ENCODE peak calls at places on chromosome 14, in six cellular contexts. F is tibial nerve, V is cardiac fibroblast, W is MCF 10A, J is spleen, I is ovary. C is an unnamed sample.

GRCh38 chr14:92495041-92495440 is 18.5 kb upstream of the RIN3 start:
- DNase-seq in F (no peak), W (peak), I (no peak), J (peak), V (peak), C (no peak)

GRCh38 chr14:72613196-72613974 is 280.5 kb downstream of the DPF3 start:
- DNase-seq in F (peak), J (peak), I (peak), V (peak), W (peak), C (peak)

GRCh38 chr14:37973031-37973908 is 234.4 kb upstream of the SSTR1 start:
- DNase-seq in I (no peak), F (no peak), V (no peak), J (no peak), W (no peak), C (no peak)

GRCh38 chr14:69056389-69056788 is 77.3 kb upstream of the ACTN1 start:
- DNase-seq in F (no peak), J (no peak), V (no peak), W (no peak), I (no peak), C (no peak)

GRCh38 chr14:102330806-102331205 is 11.3 kb downstream of the ZNF839 start:
- DNase-seq in F (no peak), J (no peak), W (no peak), V (no peak), I (no peak), C (no peak)

GRCh38 chr14:76260749-76261148 is 109.0 kb downstream of the GPATCH2L start:
- DNase-seq in V (no peak), J (no peak), I (no peak), W (no peak), F (no peak), C (no peak)

GRCh38 chr14:82655770-82656169 is 1122.1 kb upstream of the SEL1L start:
- DNase-seq in W (no peak), V (no peak), I (no peak), J (no peak), F (no peak), C (no peak)

GRCh38 chr14:34926552-34926951 is 51.4 kb upstream of the BAZ1A start:
- DNase-seq in W (no peak), I (no peak), F (no peak), J (no peak), V (peak), C (no peak)

GRCh38 chr14:24165785-24166184 is 4.7 kb downstream of the IRF9 start:
- DNase-seq in J (no peak), W (no peak), F (no peak), I (no peak), V (no peak), C (no peak)

GRCh38 chr14:75636100-75636692 is 24.5 kb downstream of the ERG28 start:
- DNase-seq in W (no peak), F (no peak), I (no peak), J (no peak), V (peak), C (no peak)

GRCh38 chr14:60648169-60648933 is 926 bp downstream of the SIX1 start:
- DNase-seq in F (no peak), W (no peak), J (no peak), I (no peak), V (no peak), C (no peak)

GRCh38 chr14:92914087-92914656 is 8.8 kb upstream of the CHGA start:
- DNase-seq in W (peak), V (peak), F (no peak), J (no peak), I (peak), C (peak)

GRCh38 chr14:73744874-73745529 is 30.8 kb upstream of the PNMA1 start:
- DNase-seq in F (no peak), J (peak), I (no peak), W (peak), V (no peak), C (no peak)

GRCh38 chr14:86055512-86055911 is 525.6 kb downstream of the FLRT2 start:
- DNase-seq in W (peak), J (no peak), V (peak), F (no peak), I (no peak), C (no peak)

GRCh38 chr14:99320105-99320572 is 48.1 kb upstream of the BCL11B start:
- DNase-seq in I (no peak), F (no peak), V (peak), W (peak), J (peak), C (no peak)

GRCh38 chr14:22283000-22283399 is 306.0 kb downstream of the DAD1 start:
- DNase-seq in I (no peak), W (no peak), F (no peak), J (no peak), V (no peak), C (no peak)

GRCh38 chr14:68857671-68858070 is 64.8 kb upstream of the ZFP36L1 start:
- DNase-seq in J (no peak), I (no peak), F (no peak), V (no peak), W (no peak), C (no peak)

GRCh38 chr14:51807355-51807754 is 53.1 kb upstream of the GNG2 start:
- DNase-seq in J (no peak), V (no peak), I (no peak), F (no peak), W (no peak), C (no peak)

GRCh38 chr14:38716871-38717270 is 386.2 kb downstream of the SEC23A start:
- DNase-seq in V (no peak), J (no peak), I (no peak), W (no peak), F (no peak), C (no peak)

GRCh38 chr14:84403585-84403984 is 1126.4 kb upstream of the FLRT2 start:
- DNase-seq in I (no peak), J (no peak), V (no peak), W (no peak), F (no peak), C (no peak)

GRCh38 chr14:95182379-95182778 is 25.1 kb upstream of the DICER1 start:
- DNase-seq in V (no peak), I (no peak), F (no peak), W (no peak), J (no peak), C (no peak)

GRCh38 chr14:102499401-102500189 is 10.0 kb downstream of the ANKRD9 start:
- DNase-seq in V (no peak), J (no peak), W (no peak), I (no peak), F (no peak), C (no peak)

GRCh38 chr14:105413542-105413886 is 6.1 kb upstream of the MTA1 start:
- DNase-seq in I (no peak), F (no peak), W (no peak), V (no peak), J (no peak), C (no peak)

GRCh38 chr14:39673141-39674133 is 241.2 kb upstream of the FBXO33 start:
- DNase-seq in J (no peak), F (no peak), I (no peak), V (no peak), W (peak), C (no peak)

GRCh38 chr14:67815573-67816235 is 686 bp downstream of the ZFYVE26 start:
- DNase-seq in J (no peak), I (no peak), V (peak), F (no peak), W (peak), C (no peak)

GRCh38 chr14:72788972-72789728 is 104.8 kb downstream of the DPF3 start:
- DNase-seq in F (no peak), J (no peak), W (no peak), V (no peak), I (no peak), C (no peak)

GRCh38 chr14:35366048-35366428 is 38.5 kb downstream of the NFKBIA start:
- DNase-seq in I (no peak), V (no peak), W (no peak), J (peak), F (no peak), C (no peak)

GRCh38 chr14:104228716-104229620 is 90.6 kb downstream of the KIF26A start:
- DNase-seq in I (no peak), V (no peak), F (no peak), J (peak), W (no peak), C (no peak)

GRCh38 chr14:104382361-104383087 is 197.0 kb upstream of the C14orf180 start:
- DNase-seq in I (peak), F (no peak), V (no peak), J (peak), W (no peak), C (no peak)

GRCh38 chr14:93042968-93043940 is 72.5 kb downstream of the ITPK1 start:
- DNase-seq in I (no peak), F (no peak), J (no peak), V (peak), W (peak), C (no peak)

GRCh38 chr14:60656755-60657608 is 7.7 kb upstream of the SIX1 start:
- DNase-seq in F (no peak), J (peak), V (peak), W (peak), I (peak), C (peak)

GRCh38 chr14:102699416-102700110 is 77.7 kb upstream of the TRAF3 start:
- DNase-seq in V (peak), W (no peak), J (no peak), F (no peak), I (no peak), C (no peak)

GRCh38 chr14:96086574-96087077 is 47.5 kb downstream of the C14orf132 start:
- DNase-seq in V (no peak), F (no peak), I (no peak), W (peak), J (peak), C (no peak)

GRCh38 chr14:54979039-54979438 is 47.9 kb downstream of the WDHD1 start:
- DNase-seq in V (no peak), J (no peak), I (no peak), F (no peak), W (no peak), C (no peak)

GRCh38 chr14:54976316-54976715 is 50.6 kb downstream of the WDHD1 start:
- DNase-seq in J (no peak), W (peak), F (no peak), V (peak), I (no peak), C (no peak)

GRCh38 chr14:54985156-54985555 is 41.7 kb downstream of the WDHD1 start:
- DNase-seq in F (no peak), W (no peak), V (no peak), I (no peak), J (no peak), C (no peak)

GRCh38 chr14:54975856-54976255 is 51.0 kb downstream of the WDHD1 start:
- DNase-seq in J (no peak), V (peak), W (no peak), F (no peak), I (no peak), C (no peak)

DNA sequence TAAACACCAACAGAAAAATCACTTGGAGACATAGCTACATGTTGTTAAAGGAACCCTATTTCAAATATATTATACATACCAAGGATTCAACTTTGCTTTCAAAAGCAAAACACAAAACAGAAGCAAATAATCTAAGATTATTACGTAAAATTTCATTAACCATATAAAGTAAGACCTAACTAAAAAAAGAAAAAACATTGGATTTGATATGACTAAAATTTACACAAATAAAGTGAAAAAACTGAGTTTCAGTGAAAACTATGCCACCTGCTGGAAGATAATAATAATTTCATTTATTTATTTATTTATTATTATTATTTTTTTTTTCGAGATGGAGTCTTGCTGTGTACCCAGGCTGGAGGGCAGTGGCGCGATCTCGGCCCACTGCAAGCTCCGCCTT is 45.2 kb downstream of the WDHD1 start:
- DNase-seq in J (no peak), W (no peak), F (no peak), V (peak), I (no peak), C (no peak)
- TF ChIP-seq CTCF in J (no peak), W (peak), F (no peak), V (peak), I (no peak), C (peak)

GRCh38 chr14:49853572-49854375 is 1.2 kb upstream of the NEMF start:
- DNase-seq in F (peak), J (peak), I (peak), V (peak), W (peak), C (peak)

GRCh38 chr14:49857427-49858003 is 4.9 kb upstream of the NEMF start:
- DNase-seq in F (no peak), V (no peak), J (no peak), I (no peak), W (no peak), C (no peak)

GRCh38 chr14:49849213-49849847 is 3.3 kb downstream of the NEMF start:
- DNase-seq in V (no peak), J (no peak), W (peak), I (no peak), F (no peak), C (no peak)

GRCh38 chr14:49852351-49853157 is at the start of gene NEMF:
- DNase-seq in V (peak), F (peak), I (peak), J (peak), W (peak), C (peak)

GRCh38 chr14:49853158-49853477 is 530 bp upstream of the NEMF start:
- DNase-seq in F (no peak), I (no peak), V (no peak), W (no peak), J (no peak), C (no peak)
- TF ChIP-seq CTCF in F (no peak), I (no peak), V (no peak), W (no peak), J (no peak), C (peak)

GRCh38 chr14:70318635-70319013 is 40.9 kb downstream of the COX16 start:
- DNase-seq in J (no peak), F (no peak), V (no peak), W (no peak), I (no peak), C (no peak)

GRCh38 chr14:70317969-70318634 is 41.4 kb downstream of the COX16 start:
- DNase-seq in J (no peak), W (peak), F (no peak), V (peak), I (no peak), C (no peak)

GRCh38 chr14:70315942-70316341 is 43.5 kb downstream of the COX16 start:
- DNase-seq in F (no peak), I (no peak), W (no peak), J (no peak), V (no peak), C (no peak)

GRCh38 chr14:70320294-70320693 is 39.2 kb downstream of the COX16 start:
- DNase-seq in V (no peak), F (no peak), J (no peak), W (no peak), I (no peak), C (no peak)

GRCh38 chr14:70317091-70317968 is 42.2 kb downstream of the COX16 start:
- DNase-seq in J (no peak), I (no peak), W (no peak), V (no peak), F (no peak), C (no peak)
- TF ChIP-seq CTCF in J (no peak), I (no peak), W (no peak), V (no peak), F (no peak), C (no peak)

DNA sequence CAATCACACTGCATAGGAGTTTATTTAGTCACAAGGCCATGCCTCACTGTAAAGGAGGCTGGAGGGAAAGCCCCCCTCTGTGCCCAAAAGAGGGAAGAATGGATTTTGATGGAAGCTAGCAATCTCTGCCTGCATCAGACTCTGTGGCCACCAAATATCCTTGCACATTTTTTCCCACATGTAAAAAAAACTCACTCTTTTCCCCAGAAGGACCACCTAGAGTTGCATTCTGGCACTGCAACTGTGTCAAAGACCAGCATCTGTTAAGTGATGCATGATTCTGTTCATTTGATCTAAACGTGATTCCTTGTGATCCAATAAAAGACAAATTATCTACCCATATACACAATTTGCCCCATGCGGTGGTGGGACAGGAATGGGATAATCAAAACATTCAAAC is 8.0 kb downstream of the RHOJ start:
- DNase-seq in W (no peak), V (no peak), F (no peak), J (no peak), I (no peak), C (no peak)
- TF ChIP-seq CTCF in W (no peak), V (no peak), F (no peak), J (no peak), I (no peak), C (peak)

DNA sequence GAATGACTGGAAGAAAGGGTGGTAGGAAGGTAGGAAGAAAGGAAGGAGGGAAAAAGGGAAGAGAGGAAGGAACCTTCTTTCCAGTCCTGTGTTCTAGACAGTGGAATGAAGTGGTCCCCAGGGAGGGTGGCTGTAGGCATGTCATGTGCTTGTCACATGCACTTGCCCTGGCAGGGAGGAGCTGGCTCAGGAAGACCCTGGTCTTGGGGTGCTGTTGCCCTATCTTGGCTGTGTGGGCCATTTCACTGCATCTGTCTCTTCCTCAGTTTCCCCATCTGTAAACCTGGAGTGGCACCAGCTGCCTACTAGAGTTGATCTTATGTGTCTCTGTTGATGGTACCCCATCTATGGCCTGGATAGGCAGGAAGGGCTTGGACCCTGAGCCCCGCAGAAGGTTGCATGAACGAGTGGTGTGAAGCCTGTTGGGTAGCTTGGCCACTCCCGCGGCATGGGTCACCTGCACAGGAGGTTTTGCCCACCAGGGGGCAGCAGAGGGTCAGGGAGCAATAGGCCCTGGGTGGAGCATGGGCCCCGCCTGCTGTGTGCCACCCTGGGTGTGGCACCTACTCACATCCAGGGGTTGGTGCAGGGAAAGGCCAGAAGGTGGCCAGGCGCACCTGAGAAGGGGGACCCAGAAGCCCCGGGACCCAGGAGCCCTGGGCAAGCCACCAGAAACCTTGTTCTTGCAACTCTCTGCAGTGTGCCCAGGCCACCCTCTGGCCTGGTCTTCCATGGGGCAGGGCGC is 25.1 kb downstream of the MEG3 start:
- DNase-seq in W (peak), I (peak), V (no peak), J (peak), F (peak), C (no peak)
- TF ChIP-seq CTCF in W (peak), I (peak), V (peak), J (peak), F (peak), C (peak)

DNA sequence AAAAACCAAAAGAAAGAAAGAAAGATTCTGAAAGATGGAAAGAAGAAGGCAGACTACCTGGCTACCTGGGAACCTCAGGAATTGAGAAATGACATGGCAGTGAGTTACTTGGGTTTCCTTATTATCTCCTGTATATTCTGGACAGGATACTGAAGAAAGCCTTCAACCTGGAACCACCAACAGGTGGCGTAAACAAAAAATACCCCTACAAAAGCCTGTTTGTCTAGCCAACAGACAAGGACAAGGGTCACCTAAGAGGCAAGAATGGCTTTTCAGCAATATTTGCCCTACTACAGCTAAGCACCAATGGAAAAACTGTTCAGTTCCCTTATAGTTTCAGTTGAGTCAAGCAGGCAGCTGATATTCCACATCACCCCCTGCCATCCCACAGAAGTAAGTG is 274.9 kb downstream of the GPHN start:
- DNase-seq in F (no peak), I (no peak), J (no peak), W (no peak), V (no peak), C (no peak)
- TF ChIP-seq CTCF in F (no peak), I (no peak), J (no peak), W (no peak), V (no peak), C (no peak)

GRCh38 chr14:41785696-41786095 is 179.0 kb downstream of the LRFN5 start:
- DNase-seq in J (no peak), V (peak), F (no peak), I (no peak), W (peak), C (no peak)
- TF ChIP-seq CTCF in J (no peak), V (no peak), F (no peak), I (no peak), W (no peak), C (no peak)

GRCh38 chr14:100663528-100664052 is 63.1 kb upstream of the DLK1 start:
- DNase-seq in I (no peak), J (no peak), W (no peak), V (no peak), F (no peak), C (no peak)
- TF ChIP-seq CTCF in I (no peak), J (no peak), W (no peak), V (no peak), F (no peak), C (peak)

GRCh38 chr14:80872645-80873044 is 68.9 kb downstream of the CEP128 start:
- DNase-seq in W (no peak), I (no peak), V (no peak), F (no peak), J (no peak), C (no peak)

GRCh38 chr14:80862983-80863382 is 78.6 kb downstream of the CEP128 start:
- DNase-seq in W (no peak), J (no peak), V (no peak), F (no peak), I (no peak), C (no peak)

GRCh38 chr14:80865565-80865964 is 76.0 kb downstream of the CEP128 start:
- DNase-seq in J (no peak), V (no peak), W (no peak), F (no peak), I (no peak), C (no peak)

GRCh38 chr14:80867798-80868197 is 73.7 kb downstream of the CEP128 start:
- DNase-seq in J (no peak), I (no peak), V (no peak), W (no peak), F (no peak), C (no peak)

GRCh38 chr14:80867091-80867490 is 74.4 kb downstream of the CEP128 start:
- DNase-seq in W (no peak), V (no peak), I (no peak), J (no peak), F (no peak), C (no peak)
- TF ChIP-seq CTCF in W (no peak), V (no peak), I (no peak), J (no peak), F (no peak), C (no peak)